ENCODE peak calls at places on chromosomes 16 and 17, in seven cellular contexts. G is right cardiac atrium, U is cardiac fibroblast, R is cardiac muscle cell, O is AG04450, K is epithelial cell of esophagus, M is lower leg skin. I is an unnamed sample.

GRCh38 chr16:86662740-86663139 is 84.4 kb downstream of the FOXL1 start:
- DNase-seq in G (no peak), U (no peak), R (no peak), O (no peak), K (no peak), M (peak), I (no peak)

GRCh38 chr17:65627892-65628622 is 66.6 kb upstream of the AXIN2 start:
- DNase-seq in G (peak), U (peak), R (no peak), O (peak), K (peak), M (peak), I (peak)

GRCh38 chr17:18259621-18260331 is 686 bp upstream of the MIEF2 start:
- DNase-seq in G (peak), U (no peak), R (no peak), O (no peak), K (peak), M (no peak), I (no peak)

GRCh38 chr17:71188811-71189492 is 931.9 kb upstream of the SOX9 start:
- DNase-seq in G (no peak), U (peak), R (no peak), O (peak), K (peak), M (no peak), I (peak)

GRCh38 chr17:50318551-50319310 is 27.2 kb upstream of the XYLT2 start:
- DNase-seq in G (no peak), U (no peak), R (no peak), O (no peak), K (peak), M (no peak), I (peak)

GRCh38 chr17:77508047-77508715 is 367.4 kb downstream of the SEC14L1 start:
- DNase-seq in G (no peak), U (no peak), R (no peak), O (no peak), K (peak), M (no peak), I (no peak)

GRCh38 chr16:50670476-50670875 is 10.6 kb downstream of the SNX20 start:
- DNase-seq in G (no peak), U (no peak), R (no peak), O (no peak), K (no peak), M (no peak), I (no peak)

GRCh38 chr16:89248196-89249005 is 30.9 kb downstream of the ZNF778 start:
- DNase-seq in G (no peak), U (no peak), R (no peak), O (no peak), K (no peak), M (no peak), I (no peak)

GRCh38 chr17:9684955-9685621 is 39.8 kb downstream of the USP43 start:
- DNase-seq in G (no peak), U (no peak), R (no peak), O (no peak), K (peak), M (no peak), I (no peak)

GRCh38 chr16:73339821-73340220 is 291.9 kb upstream of the ZFHX3 start:
- DNase-seq in G (no peak), U (no peak), R (no peak), O (no peak), K (no peak), M (no peak), I (no peak)

GRCh38 chr17:2874211-2874686 is 78.0 kb downstream of the RAP1GAP2 start:
- DNase-seq in G (no peak), U (no peak), R (peak), O (no peak), K (peak), M (no peak), I (no peak)

GRCh38 chr17:43949777-43950176 is 4.0 kb downstream of the PYY start:
- DNase-seq in G (no peak), U (peak), R (no peak), O (no peak), K (no peak), M (no peak), I (no peak)

GRCh38 chr16:56259425-56259779 is 68.1 kb downstream of the GNAO1 start:
- DNase-seq in G (no peak), U (no peak), R (no peak), O (no peak), K (no peak), M (no peak), I (no peak)

GRCh38 chr16:50604065-50604418 is 55.8 kb downstream of the NKD1 start:
- DNase-seq in G (no peak), U (no peak), R (no peak), O (no peak), K (no peak), M (no peak), I (no peak)

GRCh38 chr16:50169555-50170096 is 16.5 kb downstream of the TENT4B start:
- DNase-seq in G (no peak), U (no peak), R (peak), O (no peak), K (no peak), M (no peak), I (no peak)

GRCh38 chr17:27558341-27558740 is 72.6 kb upstream of the LGALS9 start:
- DNase-seq in G (no peak), U (no peak), R (no peak), O (no peak), K (no peak), M (no peak), I (no peak)

GRCh38 chr17:3335876-3336275 is 37.7 kb upstream of the OR3A1 start:
- DNase-seq in G (no peak), U (no peak), R (no peak), O (no peak), K (peak), M (no peak), I (no peak)

GRCh38 chr17:9890124-9890523 is 14.9 kb downstream of the RCVRN start:
- DNase-seq in G (no peak), U (peak), R (peak), O (no peak), K (peak), M (no peak), I (no peak)

GRCh38 chr16:12017583-12017982 is 41.0 kb downstream of the SNX29 start:
- DNase-seq in G (no peak), U (peak), R (no peak), O (peak), K (no peak), M (no peak), I (no peak)

GRCh38 chr17:3826191-3826590 is 19.9 kb downstream of the NCBP3 start:
- DNase-seq in G (no peak), U (no peak), R (no peak), O (no peak), K (no peak), M (no peak), I (no peak)

GRCh38 chr16:81558444-81559175 is 114.0 kb downstream of the CMIP start:
- DNase-seq in G (no peak), U (no peak), R (no peak), O (no peak), K (peak), M (no peak), I (no peak)

GRCh38 chr16:84348386-84348785 is 20.0 kb upstream of the ATP2C2 start:
- DNase-seq in G (no peak), U (no peak), R (no peak), O (no peak), K (no peak), M (no peak), I (no peak)

GRCh38 chr17:70136131-70136530 is 33.2 kb upstream of the KCNJ2 start:
- DNase-seq in G (no peak), U (no peak), R (no peak), O (no peak), K (peak), M (no peak), I (no peak)

GRCh38 chr16:85851034-85851780 is 47.8 kb upstream of the IRF8 start:
- DNase-seq in G (no peak), U (no peak), R (no peak), O (no peak), K (peak), M (peak), I (no peak)

GRCh38 chr17:34311291-34311690 is 7.9 kb upstream of the CCL8 start:
- DNase-seq in G (no peak), U (no peak), R (no peak), O (no peak), K (no peak), M (peak), I (no peak)

GRCh38 chr17:78933025-78933958 is 8.1 kb upstream of the TIMP2 start:
- DNase-seq in G (peak), U (peak), R (no peak), O (peak), K (peak), M (peak), I (peak)

GRCh38 chr17:42700890-42701289 is 18.6 kb downstream of the CNTNAP1 start:
- DNase-seq in G (no peak), U (no peak), R (no peak), O (no peak), K (no peak), M (no peak), I (no peak)

GRCh38 chr16:63808730-63809129 is 1313.1 kb downstream of the CDH11 start:
- DNase-seq in G (no peak), U (no peak), R (no peak), O (no peak), K (no peak), M (no peak), I (no peak)
- H3K4me3 ChIP-seq in G (no peak), U (no peak), R (no peak), O (no peak), K (no peak), M (no peak), I (no peak)

GRCh38 chr16:77323695-77324094 is 111.1 kb downstream of the ADAMTS18 start:
- DNase-seq in G (no peak), U (no peak), R (no peak), O (no peak), K (no peak), M (no peak), I (no peak)
- H3K4me3 ChIP-seq in G (no peak), U (no peak), R (no peak), O (no peak), K (no peak), M (no peak), I (no peak)

DNA sequence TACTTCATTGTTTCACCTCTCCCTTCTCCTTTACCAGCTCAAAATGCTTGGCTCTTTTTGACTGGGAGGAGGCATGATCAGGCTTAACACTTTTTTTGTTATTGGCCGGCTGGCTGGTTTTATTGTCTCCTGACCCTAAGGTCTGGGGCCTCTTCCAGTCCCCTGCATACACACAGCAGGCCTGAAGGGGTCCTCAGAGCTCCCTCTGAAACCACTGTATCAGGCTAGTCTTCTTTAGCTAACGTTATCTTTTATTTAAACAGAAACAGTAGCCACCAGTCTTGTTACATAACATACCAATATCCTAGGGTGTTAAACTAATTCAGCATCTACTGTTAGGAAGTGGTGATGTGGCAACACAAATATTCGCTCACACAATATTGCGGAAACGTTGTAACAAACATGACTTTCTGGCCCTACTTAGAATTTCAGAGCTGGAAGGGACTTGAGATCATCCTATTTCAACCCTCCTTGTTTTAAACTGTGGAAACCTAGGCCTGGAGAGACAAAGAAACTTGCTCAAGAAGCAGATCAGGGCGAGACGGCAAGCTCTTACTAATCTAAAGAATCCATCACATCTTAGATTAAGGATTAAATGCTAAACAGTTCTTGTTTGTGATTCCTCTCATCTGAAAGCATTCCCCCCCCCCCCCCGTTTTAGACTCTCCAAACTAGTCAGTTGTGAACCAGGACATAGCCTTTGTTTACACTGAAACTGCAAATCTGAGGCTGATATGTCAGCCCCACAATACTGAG is 1.7 kb upstream of the YPEL2 start:
- DNase-seq in G (peak), U (peak), R (peak), O (peak), K (peak), M (no peak), I (no peak)
- H3K4me3 ChIP-seq in G (no peak), U (no peak), R (no peak), O (no peak), K (no peak), M (no peak), I (no peak)

GRCh38 chr16:79627092-79627491 is 26.6 kb upstream of the MAF start:
- DNase-seq in G (no peak), U (no peak), R (no peak), O (no peak), K (no peak), M (no peak), I (no peak)

GRCh38 chr16:79623076-79623475 is 22.5 kb upstream of the MAF start:
- DNase-seq in G (no peak), U (no peak), R (no peak), O (no peak), K (no peak), M (no peak), I (no peak)

GRCh38 chr16:79628501-79628975 is 28.0 kb upstream of the MAF start:
- DNase-seq in G (no peak), U (no peak), R (no peak), O (peak), K (peak), M (no peak), I (peak)

GRCh38 chr16:79629003-79629402 is 28.5 kb upstream of the MAF start:
- DNase-seq in G (no peak), U (no peak), R (no peak), O (no peak), K (no peak), M (no peak), I (no peak)

DNA sequence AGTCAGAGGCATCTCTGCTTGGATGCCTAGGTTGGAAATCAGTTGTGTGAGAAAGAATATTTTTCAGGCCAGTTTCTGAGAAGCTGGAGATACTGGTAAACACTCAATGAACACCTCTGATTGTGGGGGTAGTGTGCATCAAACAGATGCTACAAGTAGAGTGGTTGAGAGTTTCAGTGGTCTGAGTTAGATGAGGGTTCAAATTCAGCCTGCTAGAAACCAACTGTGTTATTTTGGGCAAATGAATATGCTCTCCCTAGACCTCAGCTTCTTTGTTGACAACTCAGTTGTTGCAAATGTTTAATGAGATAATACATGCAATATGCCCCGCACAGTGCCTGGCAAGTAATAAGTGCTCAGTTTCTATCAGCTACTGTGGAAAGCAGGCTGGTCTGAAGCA is 25.2 kb upstream of the MAF start:
- DNase-seq in G (no peak), U (no peak), R (no peak), O (no peak), K (no peak), M (no peak), I (no peak)
- H3K4me3 ChIP-seq in G (no peak), U (no peak), R (no peak), O (no peak), K (no peak), M (no peak), I (no peak)

DNA sequence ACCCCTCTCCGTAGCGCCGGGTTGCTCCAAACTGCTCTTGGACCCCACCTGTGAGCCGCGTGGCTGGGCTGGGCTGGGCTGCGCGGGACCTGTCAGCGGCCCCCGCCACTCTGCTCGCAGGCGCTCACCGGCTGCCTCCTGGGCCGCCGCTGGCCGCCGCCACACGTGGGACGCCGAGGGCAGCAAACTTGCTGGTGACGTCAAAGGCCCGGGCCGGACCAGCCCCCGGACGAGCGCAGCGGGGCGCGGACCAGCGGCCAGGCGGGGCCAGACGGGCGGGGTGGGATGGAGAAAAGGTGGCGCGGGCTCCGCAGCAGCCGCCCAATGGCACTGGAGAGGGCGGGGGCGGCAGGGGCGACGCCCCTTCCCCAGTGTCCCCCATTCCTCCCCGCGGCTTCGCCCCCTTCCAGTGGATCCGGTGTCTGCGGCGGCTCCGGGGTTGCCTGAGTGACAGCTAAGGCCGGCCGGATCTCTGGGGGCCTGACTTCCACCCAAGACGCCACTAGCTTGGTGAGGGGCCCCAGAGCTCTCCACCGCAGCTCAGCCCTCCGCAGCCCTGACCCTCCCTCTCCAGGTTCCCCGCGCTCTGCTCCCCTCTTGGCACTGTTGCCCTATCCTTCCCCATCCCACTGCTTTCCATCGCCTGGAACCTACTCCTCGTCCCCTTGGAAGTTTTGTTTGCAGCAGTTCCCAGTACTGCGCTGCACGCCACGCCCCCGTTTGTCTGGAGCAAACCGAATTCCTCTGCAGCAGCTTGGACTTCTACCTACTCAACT is at the start of gene HS3ST3A1:
- DNase-seq in G (peak), U (peak), R (peak), O (peak), K (no peak), M (no peak), I (peak)
- H3K4me3 ChIP-seq in G (peak), U (peak), R (peak), O (peak), K (peak), M (peak), I (peak)

GRCh38 chr17:83100220-83100852 is 20.9 kb downstream of the METRNL start:
- DNase-seq in G (peak), U (peak), R (no peak), O (no peak), K (no peak), M (no peak), I (no peak)
- H3K4me3 ChIP-seq in G (no peak), U (no peak), R (no peak), O (no peak), K (no peak), M (no peak), I (no peak)

DNA sequence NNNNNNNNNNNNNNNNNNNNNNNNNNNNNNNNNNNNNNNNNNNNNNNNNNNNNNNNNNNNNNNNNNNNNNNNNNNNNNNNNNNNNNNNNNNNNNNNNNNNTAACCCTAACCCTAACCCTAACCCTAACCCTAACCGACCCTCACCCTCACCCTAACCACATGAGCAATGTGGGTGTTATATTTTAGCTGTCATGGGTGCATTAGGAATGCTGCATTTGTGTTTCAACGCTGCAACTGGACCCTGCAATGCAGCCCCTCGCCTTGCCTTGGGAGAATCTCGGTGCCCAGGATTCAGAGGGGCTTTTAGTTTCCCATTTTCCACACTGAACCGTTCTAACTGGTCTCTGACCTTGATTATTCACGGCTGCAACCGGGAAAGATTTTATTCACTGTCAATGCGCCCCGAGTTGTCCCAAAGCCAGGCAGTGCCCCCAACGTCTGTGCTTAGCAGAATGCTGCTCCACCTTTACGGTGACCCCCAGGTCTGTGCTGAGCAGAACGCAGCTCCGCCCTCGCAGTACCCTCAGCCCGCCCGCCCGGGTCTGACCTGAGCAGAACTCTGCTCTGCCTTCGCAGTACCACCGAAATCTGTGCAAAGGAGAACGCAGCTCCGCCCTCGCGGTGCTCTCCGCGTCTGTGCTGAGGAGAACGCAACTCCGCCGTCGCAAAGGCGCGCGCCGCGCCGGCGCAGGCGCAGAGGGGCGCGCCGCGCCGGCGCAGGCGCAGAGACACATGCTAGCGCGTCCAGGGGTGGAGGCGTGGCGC is 43.3 kb downstream of the POLR3K start:
- DNase-seq in G (no peak), U (no peak), R (no peak), O (no peak), K (no peak), M (peak), I (no peak)
- H3K4me3 ChIP-seq in G (no peak), U (peak), R (no peak), O (peak), K (peak), M (no peak), I (peak)

GRCh38 chr17:143785-144281 is 6.5 kb downstream of the SCGB1C2 start:
- DNase-seq in G (peak), U (peak), R (peak), O (peak), K (peak), M (peak), I (no peak)
- H3K4me3 ChIP-seq in G (no peak), U (no peak), R (no peak), O (no peak), K (no peak), M (no peak), I (no peak)

I was measured in kidney epithelial cell.